ENCODE peak calls at places on chromosomes 4 and X, in five cellular contexts. F is thyroid gland, T is stomach, B is Peyer's patch, Z is NB4. I is an unnamed sample.

GRCh38 chrX:40170830-40171512 is 73.2 kb upstream of the BCOR start:
- DNase-seq in T (no peak), Z (peak), F (peak), B (peak), I (no peak)

GRCh38 chr4:79338148-79338547 is 12.3 kb upstream of the NAA11 start:
- DNase-seq in B (no peak), T (no peak), Z (peak), F (no peak), I (no peak)

GRCh38 chr4:128757712-128758111 is 51.8 kb upstream of the JADE1 start:
- DNase-seq in F (peak), T (peak), B (no peak), Z (no peak), I (no peak)

GRCh38 chrX:13507893-13508292 is 61.5 kb upstream of the EGFL6 start:
- DNase-seq in T (no peak), B (no peak), F (no peak), Z (no peak), I (no peak)

GRCh38 chrX:12946838-12947544 is 27.9 kb upstream of the TMSB4X start:
- DNase-seq in F (peak), B (peak), Z (peak), T (peak), I (peak)

GRCh38 chr4:1489639-1489995 is 83.4 kb upstream of the NKX1-1 start:
- DNase-seq in F (peak), T (no peak), B (no peak), Z (no peak), I (no peak)

GRCh38 chr4:3522651-3523050 is 9.6 kb downstream of the LRPAP1 start:
- DNase-seq in T (no peak), B (no peak), Z (no peak), F (no peak), I (no peak)

GRCh38 chrX:128804828-128805227 is 718.5 kb downstream of the SMARCA1 start:
- DNase-seq in F (no peak), B (no peak), T (no peak), Z (no peak), I (no peak)

GRCh38 chr4:167100120-167100519 is 134.2 kb downstream of the SPOCK3 start:
- DNase-seq in Z (no peak), B (no peak), F (no peak), T (no peak), I (no peak)

GRCh38 chr4:83316459-83317170 is 18.0 kb downstream of the HPSE start:
- DNase-seq in B (no peak), T (no peak), Z (peak), F (no peak), I (no peak)

GRCh38 chr4:53563824-53564223 is 27.5 kb downstream of the LNX1 start:
- DNase-seq in B (no peak), T (no peak), F (no peak), Z (peak), I (no peak)

DNA sequence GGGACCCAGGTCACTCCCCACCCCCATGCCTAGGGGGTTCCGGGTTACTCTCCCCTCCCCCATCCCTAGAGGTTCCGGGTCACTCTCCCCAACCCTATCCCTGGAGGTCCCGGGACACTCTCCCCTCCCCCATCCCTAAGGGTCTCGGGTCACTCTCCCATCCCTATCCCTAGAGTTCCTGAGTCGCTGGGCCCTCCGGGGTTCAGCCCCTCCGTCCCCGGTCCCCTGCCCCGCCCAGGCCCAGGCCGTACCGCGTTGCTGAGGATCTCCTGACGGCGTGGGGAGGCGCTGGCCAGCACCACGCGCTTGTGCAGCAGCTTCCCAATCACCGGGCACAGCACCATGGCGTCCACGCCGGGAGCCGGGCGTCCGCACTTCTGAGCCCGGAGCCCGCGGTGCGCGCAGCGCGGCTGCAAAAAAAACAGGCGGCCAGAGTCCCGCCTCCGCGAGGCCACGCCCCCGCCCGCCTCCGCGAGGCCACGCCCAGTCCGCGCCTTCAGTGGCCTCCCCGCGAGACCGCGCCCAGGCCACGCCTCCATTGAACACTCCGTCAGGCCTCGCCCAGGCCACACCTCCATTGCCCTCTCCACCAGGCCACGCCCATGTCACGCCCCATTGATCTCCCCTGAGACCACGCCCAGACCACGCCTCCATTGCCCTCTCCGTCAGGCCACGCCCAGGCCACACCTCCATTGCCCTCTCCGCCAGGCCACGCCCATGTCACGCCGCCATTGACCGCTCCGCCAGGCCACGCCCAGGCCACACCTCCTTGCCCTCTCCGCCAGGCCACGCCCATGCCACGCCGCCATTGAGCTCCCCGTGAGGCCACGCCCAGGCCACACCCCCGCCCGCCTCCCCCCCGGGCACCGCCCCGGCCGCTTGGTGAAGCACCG is at the start of gene ASMTL:
- DNase-seq in Z (peak), B (peak), F (peak), T (peak), I (peak)
- TF ChIP-seq POLR2A in Z (peak), B (peak), F (peak), T (no peak), I (peak)

DNA sequence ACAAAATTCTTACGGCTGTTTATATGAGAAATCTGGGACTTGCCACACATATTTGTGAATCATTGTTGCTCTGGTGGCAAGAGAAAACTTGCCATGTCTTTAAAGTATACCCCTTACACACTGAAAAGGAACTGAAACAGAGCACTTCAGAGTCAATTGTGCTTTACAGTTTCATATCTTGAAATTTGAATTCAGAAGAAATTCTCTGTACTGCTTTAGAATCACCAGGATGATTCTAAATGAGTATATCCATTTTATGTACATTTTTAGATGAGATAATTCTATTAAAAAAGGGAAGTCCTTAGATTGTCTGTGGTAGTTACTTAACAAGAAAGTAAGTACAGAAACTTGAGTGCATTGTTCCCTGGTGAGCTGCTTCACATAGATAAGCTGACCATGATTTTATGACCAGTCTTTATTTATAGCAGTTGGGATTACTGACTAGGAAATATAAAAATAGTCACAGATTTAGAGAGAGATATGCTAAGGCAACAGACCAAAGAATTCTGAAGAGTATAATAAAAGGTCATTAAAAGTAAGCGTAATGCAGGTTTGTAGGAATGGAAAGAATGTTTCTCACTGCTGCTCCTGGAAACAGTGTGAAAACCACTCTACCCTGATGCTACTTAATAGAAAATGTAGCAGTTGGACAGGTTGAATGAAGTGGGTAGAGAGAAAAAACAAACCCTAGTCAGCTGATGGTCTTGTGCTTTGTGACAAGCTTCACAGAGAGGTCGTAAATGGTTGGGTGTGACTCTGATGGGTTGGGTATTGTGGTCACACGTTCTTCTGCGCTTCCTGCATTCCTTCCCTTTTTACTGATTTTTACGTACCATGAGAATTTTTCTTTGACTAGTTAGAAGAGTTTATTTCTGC is 41.0 kb downstream of the FNIP2 start:
- DNase-seq in B (no peak), Z (peak), F (peak), T (no peak), I (peak)
- TF ChIP-seq POLR2A in B (no peak), Z (no peak), F (no peak), T (no peak), I (no peak)

DNA sequence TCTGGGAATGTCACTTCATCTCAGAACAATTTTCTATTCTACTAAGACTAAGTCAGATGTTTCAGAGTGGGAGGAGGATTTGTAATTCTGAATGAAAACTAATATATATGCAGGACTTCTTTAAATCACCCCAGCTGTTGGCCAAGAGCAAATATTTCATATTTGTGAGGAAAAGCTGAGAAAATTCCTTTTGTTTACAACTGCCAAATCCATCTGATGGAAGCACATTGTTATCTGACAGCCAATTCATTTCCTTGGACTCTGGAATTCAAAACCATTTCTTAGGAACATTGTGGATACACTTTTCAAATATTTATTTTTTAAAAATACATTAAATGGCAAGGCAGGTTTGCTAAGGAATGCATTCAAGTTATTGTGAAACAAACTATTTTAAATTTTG is 8.0 kb downstream of the SLIT2 start:
- DNase-seq in T (no peak), F (no peak), B (no peak), Z (no peak), I (no peak)
- TF ChIP-seq POLR2A in T (no peak), F (no peak), B (no peak), Z (no peak), I (no peak)

GRCh38 chr4:184265566-184266351 is 48.1 kb upstream of the ENPP6 start:
- DNase-seq in Z (peak), F (no peak), B (peak), T (no peak), I (peak)
- TF ChIP-seq POLR2A in Z (no peak), F (no peak), B (peak), T (no peak), I (no peak)